ENCODE peak calls at places on chromosomes 11 and 22, in five cellular contexts. L is HTR-8/SVneo, N is sciatic nerve, U is fibroblast of the conjunctiva, G is omental fat pad. X is an unnamed sample.

GRCh38 chr22:45526768-45527360 is 24.2 kb downstream of the FBLN1 start:
- DNase-seq in G (no peak), N (no peak), L (no peak), U (no peak), X (no peak)

GRCh38 chr11:1297576-1298473 is 11.6 kb downstream of the TOLLIP start:
- DNase-seq in N (peak; percentile 59), L (no peak), U (no peak), G (no peak), X (no peak)

GRCh38 chr11:32874144-32874543 is 18.5 kb upstream of the QSER1 start:
- DNase-seq in U (no peak), N (no peak), L (no peak), G (no peak), X (no peak)

GRCh38 chr11:1152316-1153104 is 5.2 kb upstream of the MUC5AC start:
- DNase-seq in L (peak; percentile 50), U (no peak), G (no peak), N (no peak), X (no peak)

GRCh38 chr22:50225200-50225969 is 19.4 kb downstream of the TUBGCP6 start:
- DNase-seq in U (no peak), N (no peak), L (no peak), G (no peak), X (no peak)

GRCh38 chr11:128624269-128625170 is 37.2 kb upstream of the ETS1 start:
- DNase-seq in N (no peak), L (no peak), G (no peak), U (no peak), X (no peak)

GRCh38 chr11:75802022-75802912 is 12.7 kb upstream of the UVRAG start:
- DNase-seq in U (no peak), N (no peak), G (no peak), L (no peak), X (no peak)

GRCh38 chr11:129960216-129961214 is 42.1 kb downstream of the PRDM10 start:
- DNase-seq in U (peak; percentile 45), N (no peak), L (peak; percentile 34), G (no peak), X (no peak)

GRCh38 chr11:62370743-62371440 is 33.6 kb downstream of the ASRGL1 start:
- DNase-seq in U (no peak), L (no peak), G (no peak), N (no peak), X (no peak)

GRCh38 chr11:65616575-65617001 is 1.0 kb downstream of the PCNX3 start:
- DNase-seq in G (no peak), L (no peak), U (no peak), N (no peak), X (no peak)

GRCh38 chr11:108224908-108225786 is 2.3 kb downstream of the ATM start:
- DNase-seq in G (no peak), U (no peak), L (no peak), N (no peak), X (no peak)

GRCh38 chr11:121460941-121461514 is 8.3 kb upstream of the SORL1-AS1 start:
- DNase-seq in L (no peak), N (no peak), U (no peak), G (no peak), X (no peak)

GRCh38 chr11:108961095-108961494 is 296.2 kb downstream of the DDX10 start:
- DNase-seq in G (no peak), N (no peak), L (no peak), U (no peak), X (no peak)

GRCh38 chr22:44317163-44317455 is 4.4 kb upstream of the SHISAL1 start:
- DNase-seq in U (no peak), L (no peak), N (no peak), G (no peak), X (no peak)

GRCh38 chr11:92211576-92212167 is 12.9 kb upstream of the FAT3 start:
- DNase-seq in U (no peak), G (no peak), N (no peak), L (peak; percentile 27), X (no peak)

GRCh38 chr11:112523477-112523876 is 262.8 kb upstream of the PLET1 start:
- DNase-seq in U (no peak), L (no peak), N (no peak), G (no peak), X (no peak)

GRCh38 chr22:40635008-40635939 is 1.2 kb downstream of the MRTFA start:
- DNase-seq in N (no peak), U (peak; percentile 17), L (no peak), G (no peak), X (no peak)

GRCh38 chr11:93921695-93922468 is 71.5 kb upstream of the VSTM5 start:
- DNase-seq in N (no peak), U (peak; percentile 53), L (peak; percentile 60), G (no peak), X (peak; percentile 22)